ENCODE peak calls at places on chromosomes 4 and X, in five cellular contexts. M is psoas muscle, J is PC-9, E is pancreas, Y is sigmoid colon. D is an unnamed sample.
A peak's percentile ranks its signal among the peaks of the same experiment; 100 is the strongest.

GRCh38 chr4:80073362-80074008 is 456 bp upstream of the ANTXR2 start:
- DNase-seq in M (no peak), J (no peak), E (no peak), Y (no peak), D (no peak)

GRCh38 chr4:188915175-188915574 is 775.9 kb downstream of the TRIML1 start:
- DNase-seq in M (no peak), J (no peak), E (no peak), Y (no peak), D (no peak)

GRCh38 chr4:93334003-93334402 is 494.6 kb upstream of the ATOH1 start:
- DNase-seq in M (no peak), J (no peak), E (no peak), Y (no peak), D (no peak)

GRCh38 chrX:134484039-134484438 is 24.1 kb downstream of the HPRT1 start:
- DNase-seq in M (no peak), J (peak; percentile 62), E (no peak), Y (no peak), D (no peak)

GRCh38 chr4:55736605-55737183 is 82.9 kb upstream of the EXOC1L start:
- DNase-seq in M (no peak), J (no peak), E (no peak), Y (no peak), D (no peak)

GRCh38 chr4:128528793-128529553 is 241.4 kb upstream of the PGRMC2 start:
- DNase-seq in M (no peak), J (peak; percentile 97), E (no peak), Y (no peak), D (no peak)

GRCh38 chrX:107154787-107155620 is 36.4 kb upstream of the RBM41 start:
- DNase-seq in M (no peak), J (peak; percentile 84), E (no peak), Y (no peak), D (no peak)

GRCh38 chr4:129046055-129046959 is 47.0 kb downstream of the SCLT1 start:
- DNase-seq in M (no peak), J (no peak), E (no peak), Y (no peak), D (no peak)

GRCh38 chrX:9204560-9204959 is 170.6 kb upstream of the FAM9B start:
- DNase-seq in M (no peak), J (no peak), E (no peak), Y (no peak), D (no peak)

GRCh38 chr4:10773010-10773409 is 88.4 kb upstream of the CLNK start:
- DNase-seq in M (no peak), J (no peak), E (no peak), Y (no peak), D (no peak)

GRCh38 chr4:71549516-71550160 is 210.8 kb downstream of the SLC4A4 start:
- DNase-seq in M (no peak), J (no peak), E (no peak), Y (no peak), D (no peak)

GRCh38 chrX:46812445-46812844 is 24.4 kb upstream of the RP2 start:
- DNase-seq in M (no peak), J (peak; percentile 86), E (no peak), Y (no peak), D (no peak)

GRCh38 chr4:126018274-126018673 is 703.5 kb downstream of the FAT4 start:
- DNase-seq in M (no peak), J (no peak), E (no peak), Y (no peak), D (no peak)

GRCh38 chr4:113978561-113979156 is 788 bp downstream of the ARSJ start:
- DNase-seq in M (no peak), J (no peak), E (peak; percentile 35), Y (no peak), D (no peak)

GRCh38 chr4:185702147-185702663 is 109.8 kb downstream of the SORBS2 start:
- DNase-seq in M (no peak), J (no peak), E (no peak), Y (no peak), D (no peak)

GRCh38 chr4:149120331-149121014 is 678.3 kb upstream of the NR3C2 start:
- DNase-seq in M (no peak), J (no peak), E (no peak), Y (no peak), D (no peak)

GRCh38 chr4:17721496-17722360 is 59.7 kb downstream of the FAM184B start:
- DNase-seq in M (no peak), J (no peak), E (no peak), Y (no peak), D (no peak)

GRCh38 chr4:152970102-152970820 is 34.1 kb downstream of the FHDC1 start:
- DNase-seq in M (no peak), J (peak; percentile 92), E (no peak), Y (no peak), D (no peak)

GRCh38 chrX:103276581-103277002 is at the start of gene TCEAL5:
- DNase-seq in M (no peak), J (no peak), E (peak; percentile 20), Y (no peak), D (no peak)

GRCh38 chrX:3345281-3346081 is 971 bp downstream of the MXRA5 start:
- DNase-seq in M (peak; percentile 55), J (no peak), E (peak; percentile 90), Y (peak; percentile 72), D (peak; percentile 36)

GRCh38 chrX:21926527-21927278 is 13.8 kb upstream of the SMS start:
- DNase-seq in M (no peak), J (peak; percentile 94), E (no peak), Y (no peak), D (no peak)

GRCh38 chr4:174437756-174438155 is 84.5 kb downstream of the HPGD start:
- DNase-seq in M (no peak), J (no peak), E (no peak), Y (no peak), D (no peak)

GRCh38 chr4:111641813-111642579 is 503.3 kb upstream of the FAM241A start:
- DNase-seq in M (peak; percentile 16), J (peak; percentile 84), E (no peak), Y (peak; percentile 82), D (peak; percentile 30)

GRCh38 chr4:147843162-147843561 is 111.3 kb downstream of the ARHGAP10 start:
- DNase-seq in M (no peak), J (no peak), E (no peak), Y (no peak), D (peak; percentile 42)

GRCh38 chr4:6494431-6495295 is 22.2 kb upstream of the PPP2R2C start:
- DNase-seq in M (no peak), J (no peak), E (no peak), Y (no peak), D (no peak)

GRCh38 chr4:17557880-17558279 is 19.1 kb upstream of the LAP3 start:
- DNase-seq in M (no peak), J (no peak), E (no peak), Y (no peak), D (no peak)

GRCh38 chr4:28310926-28311325 is 1450.3 kb downstream of the STIM2 start:
- DNase-seq in M (no peak), J (no peak), E (no peak), Y (no peak), D (no peak)

DNA sequence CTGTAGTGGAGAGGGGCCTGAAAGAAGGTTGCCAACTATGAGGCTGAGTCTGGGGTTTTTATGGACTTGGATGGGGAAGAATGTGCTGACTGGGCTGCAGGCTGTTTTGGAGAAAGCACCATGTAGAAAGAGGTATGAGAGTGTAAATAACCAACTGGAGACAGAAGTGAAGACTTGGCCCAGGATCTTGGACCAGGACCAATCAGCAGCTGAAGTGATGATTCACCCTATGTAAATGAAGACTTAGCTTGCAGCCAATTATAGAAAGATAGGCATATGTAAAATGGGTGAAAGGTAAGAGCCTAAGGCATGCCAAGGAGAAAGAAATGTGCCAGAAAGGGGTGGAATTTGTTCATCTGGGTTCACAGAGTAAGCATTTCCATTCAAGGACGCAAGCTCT is 856.7 kb upstream of the PRKX start:
- DNase-seq in M (no peak), J (peak; percentile 62), E (no peak), Y (no peak), D (no peak)
- H3K9me3 ChIP-seq in M (no peaks in the 10 kb centered on the region), J (peaks cover 7% of the 10 kb centered on the region), E (no peaks in the 10 kb centered on the region), Y (no peaks in the 10 kb centered on the region), D (no peaks in the 10 kb centered on the region)

GRCh38 chr4:154593868-154594267 is 3.3 kb upstream of the FGA start:
- DNase-seq in M (no peak), J (no peak), E (no peak), Y (no peak), D (no peak)
- H3K4me1 ChIP-seq in M (no peaks in the 10 kb centered on the region), J (peaks cover 8% of the 10 kb centered on the region), E (no peaks in the 10 kb centered on the region), Y (no peaks in the 10 kb centered on the region), D (peaks cover 9% of the 10 kb centered on the region)

DNA sequence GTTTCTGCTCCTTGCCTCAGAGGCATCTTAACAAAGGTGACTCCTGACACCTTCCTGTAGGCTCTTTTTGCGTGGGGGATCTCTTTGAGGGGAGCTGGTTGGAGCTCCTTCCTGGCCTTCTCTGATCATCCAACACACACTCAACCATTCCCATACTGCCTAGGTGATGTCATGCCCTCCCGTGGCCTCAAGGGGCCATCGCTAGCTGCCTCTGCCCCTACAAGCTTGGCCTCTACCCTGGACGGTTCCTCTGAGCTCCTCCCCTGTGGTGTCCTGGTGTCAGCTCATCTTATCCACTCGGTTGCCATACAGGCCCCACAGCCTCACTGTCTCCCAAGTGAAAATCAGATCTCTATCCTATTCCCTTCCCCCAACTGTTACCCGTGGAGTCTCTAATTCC is 13.7 kb upstream of the ZNF185 start:
- DNase-seq in M (no peak), J (no peak), E (no peak), Y (no peak), D (no peak)
- TF ChIP-seq CTCF in M (no peak), J (no peak), E (no peak), Y (no peak), D (no peak)

GRCh38 chr4:140330311-140330900 is 43.0 kb upstream of the SCOC start:
- DNase-seq in M (no peak), J (no peak), E (no peak), Y (no peak), D (no peak)

GRCh38 chr4:140331245-140331644 is 42.2 kb upstream of the SCOC start:
- DNase-seq in M (no peak), J (no peak), E (no peak), Y (no peak), D (no peak)

GRCh38 chr4:140326395-140326993 is 47.0 kb upstream of the SCOC start:
- DNase-seq in M (no peak), J (no peak), E (no peak), Y (no peak), D (no peak)
- H3K9me3 ChIP-seq in M (no peaks in the 10 kb centered on the region), J (no peaks in the 10 kb centered on the region), E (no peaks in the 10 kb centered on the region), Y (no peaks in the 10 kb centered on the region), D (no peaks in the 10 kb centered on the region)

GRCh38 chrX:136540226-136540625 is 8.2 kb downstream of the VGLL1 start:
- DNase-seq in M (no peak), J (no peak), E (no peak), Y (no peak), D (no peak)

GRCh38 chrX:136546369-136546768 is 14.4 kb downstream of the VGLL1 start:
- DNase-seq in M (no peak), J (no peak), E (no peak), Y (no peak), D (no peak)

GRCh38 chrX:136538811-136539210 is 6.8 kb downstream of the VGLL1 start:
- DNase-seq in M (no peak), J (no peak), E (no peak), Y (no peak), D (no peak)

GRCh38 chrX:136541294-136541693 is 9.3 kb downstream of the VGLL1 start:
- DNase-seq in M (no peak), J (no peak), E (no peak), Y (no peak), D (no peak)

DNA sequence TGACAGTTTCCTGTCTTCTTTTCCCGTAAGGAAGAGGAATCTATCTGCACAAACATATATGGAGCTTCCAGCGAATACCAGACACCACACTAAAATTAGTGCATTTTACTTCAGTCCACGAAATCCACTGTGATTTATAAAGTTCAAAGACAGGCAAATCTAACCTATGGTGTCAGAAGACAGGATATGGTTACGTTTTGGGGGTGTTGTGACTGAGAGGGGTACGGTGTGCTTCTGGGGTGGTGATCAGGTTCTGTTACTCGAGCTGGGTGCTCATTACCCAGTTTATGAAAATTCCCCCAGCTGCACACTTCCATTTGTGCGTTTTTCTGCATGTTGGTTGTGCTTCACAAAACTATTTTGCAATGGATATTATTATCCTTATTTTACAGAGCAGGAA is 10.3 kb downstream of the VGLL1 start:
- DNase-seq in M (no peak), J (no peak), E (no peak), Y (no peak), D (no peak)
- H3K4me1 ChIP-seq in M (no peaks in the 10 kb centered on the region), J (no peaks in the 10 kb centered on the region), E (no peaks in the 10 kb centered on the region), Y (no peaks in the 10 kb centered on the region), D (no peaks in the 10 kb centered on the region)

D was measured in mucosa of descending colon.